ENCODE peak calls at places on chromosome 18, in eight cellular contexts. One of them, this sample, is unnamed.

GRCh38 chr18:32301976-32302743 is 112.3 kb downstream of the MEP1B start:
- DNase-seq in stimulated activated CD8-positive, alpha-beta memory T cell treated with anti-CD3 and anti-CD28 coated beads, Interleukin-15, amount 100 ng/mL, for 4 hours: no peak
- DNase-seq in activated CD8-positive, alpha-beta memory T cell treated with anti-CD3 and anti-CD28 coated beads for 48 hours: no peak
- DNase-seq in activated T-helper 1 cell treated with anti-CD3 and anti-CD28 coated beads, Interleukin-2, amount 50 U/mL, for 16 hours: no peak
- DNase-seq in stimulated activated naive CD4-positive, alpha-beta T cell: no peak
- DNase-seq in glutamatergic neuron: no peak
- DNase-seq in D341Med: no peak
- DNase-seq in tibial artery: no peak
- DNase-seq in this sample: no peak

GRCh38 chr18:63528863-63529492 is 13.2 kb upstream of the SERPINB12 start:
- DNase-seq in stimulated activated CD8-positive, alpha-beta memory T cell treated with anti-CD3 and anti-CD28 coated beads, Interleukin-15, amount 100 ng/mL, for 4 hours: no peak
- DNase-seq in activated CD8-positive, alpha-beta memory T cell treated with anti-CD3 and anti-CD28 coated beads for 48 hours: no peak
- DNase-seq in activated T-helper 1 cell treated with anti-CD3 and anti-CD28 coated beads, Interleukin-2, amount 50 U/mL, for 16 hours: no peak
- DNase-seq in stimulated activated naive CD4-positive, alpha-beta T cell: no peak
- DNase-seq in glutamatergic neuron: no peak
- DNase-seq in D341Med: no peak
- DNase-seq in tibial artery: no peak
- DNase-seq in this sample: no peak

GRCh38 chr18:51480562-51481261 is 283.2 kb upstream of the MEX3C start:
- DNase-seq in stimulated activated CD8-positive, alpha-beta memory T cell treated with anti-CD3 and anti-CD28 coated beads, Interleukin-15, amount 100 ng/mL, for 4 hours: no peak
- DNase-seq in activated CD8-positive, alpha-beta memory T cell treated with anti-CD3 and anti-CD28 coated beads for 48 hours: no peak
- DNase-seq in activated T-helper 1 cell treated with anti-CD3 and anti-CD28 coated beads, Interleukin-2, amount 50 U/mL, for 16 hours: no peak
- DNase-seq in stimulated activated naive CD4-positive, alpha-beta T cell: no peak
- DNase-seq in glutamatergic neuron: no peak
- DNase-seq in D341Med: no peak
- DNase-seq in tibial artery: no peak
- DNase-seq in this sample: no peak

GRCh38 chr18:31450409-31450808 is 2.9 kb downstream of the DSG3 start:
- DNase-seq in stimulated activated CD8-positive, alpha-beta memory T cell treated with anti-CD3 and anti-CD28 coated beads, Interleukin-15, amount 100 ng/mL, for 4 hours: no peak
- DNase-seq in activated CD8-positive, alpha-beta memory T cell treated with anti-CD3 and anti-CD28 coated beads for 48 hours: no peak
- DNase-seq in activated T-helper 1 cell treated with anti-CD3 and anti-CD28 coated beads, Interleukin-2, amount 50 U/mL, for 16 hours: no peak
- DNase-seq in stimulated activated naive CD4-positive, alpha-beta T cell: no peak
- DNase-seq in glutamatergic neuron: no peak
- DNase-seq in D341Med: no peak
- DNase-seq in tibial artery: no peak
- DNase-seq in this sample: no peak

GRCh38 chr18:70457788-70458187 is 168.9 kb downstream of the SOCS6 start:
- DNase-seq in stimulated activated CD8-positive, alpha-beta memory T cell treated with anti-CD3 and anti-CD28 coated beads, Interleukin-15, amount 100 ng/mL, for 4 hours: no peak
- DNase-seq in activated CD8-positive, alpha-beta memory T cell treated with anti-CD3 and anti-CD28 coated beads for 48 hours: no peak
- DNase-seq in activated T-helper 1 cell treated with anti-CD3 and anti-CD28 coated beads, Interleukin-2, amount 50 U/mL, for 16 hours: no peak
- DNase-seq in stimulated activated naive CD4-positive, alpha-beta T cell: no peak
- DNase-seq in glutamatergic neuron: no peak
- DNase-seq in D341Med: no peak
- DNase-seq in tibial artery: no peak
- DNase-seq in this sample: no peak

GRCh38 chr18:78492064-78492812 is 487.4 kb upstream of the SALL3 start:
- DNase-seq in stimulated activated CD8-positive, alpha-beta memory T cell treated with anti-CD3 and anti-CD28 coated beads, Interleukin-15, amount 100 ng/mL, for 4 hours: no peak
- DNase-seq in activated CD8-positive, alpha-beta memory T cell treated with anti-CD3 and anti-CD28 coated beads for 48 hours: no peak
- DNase-seq in activated T-helper 1 cell treated with anti-CD3 and anti-CD28 coated beads, Interleukin-2, amount 50 U/mL, for 16 hours: no peak
- DNase-seq in stimulated activated naive CD4-positive, alpha-beta T cell: no peak
- DNase-seq in glutamatergic neuron: no peak
- DNase-seq in D341Med: no peak
- DNase-seq in tibial artery: no peak
- DNase-seq in this sample: no peak

GRCh38 chr18:8536922-8537321 is 72.3 kb upstream of the RAB12 start:
- DNase-seq in stimulated activated CD8-positive, alpha-beta memory T cell treated with anti-CD3 and anti-CD28 coated beads, Interleukin-15, amount 100 ng/mL, for 4 hours: no peak
- DNase-seq in activated CD8-positive, alpha-beta memory T cell treated with anti-CD3 and anti-CD28 coated beads for 48 hours: no peak
- DNase-seq in activated T-helper 1 cell treated with anti-CD3 and anti-CD28 coated beads, Interleukin-2, amount 50 U/mL, for 16 hours: no peak
- DNase-seq in stimulated activated naive CD4-positive, alpha-beta T cell: no peak
- DNase-seq in glutamatergic neuron: no peak
- DNase-seq in D341Med: no peak
- DNase-seq in tibial artery: no peak
- DNase-seq in this sample: no peak

GRCh38 chr18:77197073-77197472 is 52.6 kb upstream of the GALR1 start:
- DNase-seq in stimulated activated CD8-positive, alpha-beta memory T cell treated with anti-CD3 and anti-CD28 coated beads, Interleukin-15, amount 100 ng/mL, for 4 hours: no peak
- DNase-seq in activated CD8-positive, alpha-beta memory T cell treated with anti-CD3 and anti-CD28 coated beads for 48 hours: no peak
- DNase-seq in activated T-helper 1 cell treated with anti-CD3 and anti-CD28 coated beads, Interleukin-2, amount 50 U/mL, for 16 hours: no peak
- DNase-seq in stimulated activated naive CD4-positive, alpha-beta T cell: no peak
- DNase-seq in glutamatergic neuron: no peak
- DNase-seq in D341Med: no peak
- DNase-seq in tibial artery: no peak
- DNase-seq in this sample: no peak

GRCh38 chr18:41121116-41121826 is 833.8 kb upstream of the PIK3C3 start:
- DNase-seq in stimulated activated CD8-positive, alpha-beta memory T cell treated with anti-CD3 and anti-CD28 coated beads, Interleukin-15, amount 100 ng/mL, for 4 hours: no peak
- DNase-seq in activated CD8-positive, alpha-beta memory T cell treated with anti-CD3 and anti-CD28 coated beads for 48 hours: no peak
- DNase-seq in activated T-helper 1 cell treated with anti-CD3 and anti-CD28 coated beads, Interleukin-2, amount 50 U/mL, for 16 hours: no peak
- DNase-seq in stimulated activated naive CD4-positive, alpha-beta T cell: no peak
- DNase-seq in glutamatergic neuron: no peak
- DNase-seq in D341Med: no peak
- DNase-seq in tibial artery: no peak
- DNase-seq in this sample: no peak

GRCh38 chr18:77250501-77250925 is 865 bp downstream of the GALR1 start:
- DNase-seq in stimulated activated CD8-positive, alpha-beta memory T cell treated with anti-CD3 and anti-CD28 coated beads, Interleukin-15, amount 100 ng/mL, for 4 hours: no peak
- DNase-seq in activated CD8-positive, alpha-beta memory T cell treated with anti-CD3 and anti-CD28 coated beads for 48 hours: no peak
- DNase-seq in activated T-helper 1 cell treated with anti-CD3 and anti-CD28 coated beads, Interleukin-2, amount 50 U/mL, for 16 hours: no peak
- DNase-seq in stimulated activated naive CD4-positive, alpha-beta T cell: no peak
- DNase-seq in glutamatergic neuron: peak
- DNase-seq in D341Med: no peak
- DNase-seq in tibial artery: no peak
- DNase-seq in this sample: no peak

GRCh38 chr18:77053616-77054287 is 78.8 kb downstream of the MBP start:
- DNase-seq in stimulated activated CD8-positive, alpha-beta memory T cell treated with anti-CD3 and anti-CD28 coated beads, Interleukin-15, amount 100 ng/mL, for 4 hours: no peak
- DNase-seq in activated CD8-positive, alpha-beta memory T cell treated with anti-CD3 and anti-CD28 coated beads for 48 hours: no peak
- DNase-seq in activated T-helper 1 cell treated with anti-CD3 and anti-CD28 coated beads, Interleukin-2, amount 50 U/mL, for 16 hours: no peak
- DNase-seq in stimulated activated naive CD4-positive, alpha-beta T cell: no peak
- DNase-seq in glutamatergic neuron: no peak
- DNase-seq in D341Med: no peak
- DNase-seq in tibial artery: no peak
- DNase-seq in this sample: peak

GRCh38 chr18:58934356-58934755 is 69.7 kb downstream of the ZNF532 start:
- DNase-seq in stimulated activated CD8-positive, alpha-beta memory T cell treated with anti-CD3 and anti-CD28 coated beads, Interleukin-15, amount 100 ng/mL, for 4 hours: no peak
- DNase-seq in activated CD8-positive, alpha-beta memory T cell treated with anti-CD3 and anti-CD28 coated beads for 48 hours: no peak
- DNase-seq in activated T-helper 1 cell treated with anti-CD3 and anti-CD28 coated beads, Interleukin-2, amount 50 U/mL, for 16 hours: no peak
- DNase-seq in stimulated activated naive CD4-positive, alpha-beta T cell: no peak
- DNase-seq in glutamatergic neuron: peak
- DNase-seq in D341Med: no peak
- DNase-seq in tibial artery: no peak
- DNase-seq in this sample: no peak

GRCh38 chr18:79905389-79905911 is 46.0 kb downstream of the SLC66A2 start:
- DNase-seq in stimulated activated CD8-positive, alpha-beta memory T cell treated with anti-CD3 and anti-CD28 coated beads, Interleukin-15, amount 100 ng/mL, for 4 hours: no peak
- DNase-seq in activated CD8-positive, alpha-beta memory T cell treated with anti-CD3 and anti-CD28 coated beads for 48 hours: no peak
- DNase-seq in activated T-helper 1 cell treated with anti-CD3 and anti-CD28 coated beads, Interleukin-2, amount 50 U/mL, for 16 hours: no peak
- DNase-seq in stimulated activated naive CD4-positive, alpha-beta T cell: no peak
- DNase-seq in glutamatergic neuron: no peak
- DNase-seq in D341Med: peak
- DNase-seq in tibial artery: peak
- DNase-seq in this sample: no peak

GRCh38 chr18:50981381-50981780 is 13.5 kb downstream of the ELAC1 start:
- DNase-seq in stimulated activated CD8-positive, alpha-beta memory T cell treated with anti-CD3 and anti-CD28 coated beads, Interleukin-15, amount 100 ng/mL, for 4 hours: no peak
- DNase-seq in activated CD8-positive, alpha-beta memory T cell treated with anti-CD3 and anti-CD28 coated beads for 48 hours: no peak
- DNase-seq in activated T-helper 1 cell treated with anti-CD3 and anti-CD28 coated beads, Interleukin-2, amount 50 U/mL, for 16 hours: no peak
- DNase-seq in stimulated activated naive CD4-positive, alpha-beta T cell: no peak
- DNase-seq in glutamatergic neuron: no peak
- DNase-seq in D341Med: no peak
- DNase-seq in tibial artery: no peak
- DNase-seq in this sample: no peak

GRCh38 chr18:47895565-47896250 is 34.8 kb downstream of the SMAD2 start:
- DNase-seq in stimulated activated CD8-positive, alpha-beta memory T cell treated with anti-CD3 and anti-CD28 coated beads, Interleukin-15, amount 100 ng/mL, for 4 hours: no peak
- DNase-seq in activated CD8-positive, alpha-beta memory T cell treated with anti-CD3 and anti-CD28 coated beads for 48 hours: no peak
- DNase-seq in activated T-helper 1 cell treated with anti-CD3 and anti-CD28 coated beads, Interleukin-2, amount 50 U/mL, for 16 hours: no peak
- DNase-seq in stimulated activated naive CD4-positive, alpha-beta T cell: no peak
- DNase-seq in glutamatergic neuron: no peak
- DNase-seq in D341Med: no peak
- DNase-seq in tibial artery: no peak
- DNase-seq in this sample: no peak

GRCh38 chr18:59874166-59874565 is 25.6 kb upstream of the PMAIP1 start:
- DNase-seq in stimulated activated CD8-positive, alpha-beta memory T cell treated with anti-CD3 and anti-CD28 coated beads, Interleukin-15, amount 100 ng/mL, for 4 hours: no peak
- DNase-seq in activated CD8-positive, alpha-beta memory T cell treated with anti-CD3 and anti-CD28 coated beads for 48 hours: no peak
- DNase-seq in activated T-helper 1 cell treated with anti-CD3 and anti-CD28 coated beads, Interleukin-2, amount 50 U/mL, for 16 hours: no peak
- DNase-seq in stimulated activated naive CD4-positive, alpha-beta T cell: no peak
- DNase-seq in glutamatergic neuron: no peak
- DNase-seq in D341Med: no peak
- DNase-seq in tibial artery: no peak
- DNase-seq in this sample: no peak

GRCh38 chr18:54119524-54120019 is 104.9 kb downstream of the MBD2 start:
- DNase-seq in stimulated activated CD8-positive, alpha-beta memory T cell treated with anti-CD3 and anti-CD28 coated beads, Interleukin-15, amount 100 ng/mL, for 4 hours: no peak
- DNase-seq in activated CD8-positive, alpha-beta memory T cell treated with anti-CD3 and anti-CD28 coated beads for 48 hours: no peak
- DNase-seq in activated T-helper 1 cell treated with anti-CD3 and anti-CD28 coated beads, Interleukin-2, amount 50 U/mL, for 16 hours: no peak
- DNase-seq in stimulated activated naive CD4-positive, alpha-beta T cell: peak
- DNase-seq in glutamatergic neuron: no peak
- DNase-seq in D341Med: peak
- DNase-seq in tibial artery: no peak
- DNase-seq in this sample: no peak

GRCh38 chr18:35441857-35442595 is 55.7 kb downstream of the INO80C start:
- DNase-seq in stimulated activated CD8-positive, alpha-beta memory T cell treated with anti-CD3 and anti-CD28 coated beads, Interleukin-15, amount 100 ng/mL, for 4 hours: no peak
- DNase-seq in activated CD8-positive, alpha-beta memory T cell treated with anti-CD3 and anti-CD28 coated beads for 48 hours: no peak
- DNase-seq in activated T-helper 1 cell treated with anti-CD3 and anti-CD28 coated beads, Interleukin-2, amount 50 U/mL, for 16 hours: no peak
- DNase-seq in stimulated activated naive CD4-positive, alpha-beta T cell: no peak
- DNase-seq in glutamatergic neuron: no peak
- DNase-seq in D341Med: no peak
- DNase-seq in tibial artery: no peak
- DNase-seq in this sample: no peak

GRCh38 chr18:55582325-55582724 is 5.7 kb downstream of the TCF4 start:
- DNase-seq in stimulated activated CD8-positive, alpha-beta memory T cell treated with anti-CD3 and anti-CD28 coated beads, Interleukin-15, amount 100 ng/mL, for 4 hours: no peak
- DNase-seq in activated CD8-positive, alpha-beta memory T cell treated with anti-CD3 and anti-CD28 coated beads for 48 hours: no peak
- DNase-seq in activated T-helper 1 cell treated with anti-CD3 and anti-CD28 coated beads, Interleukin-2, amount 50 U/mL, for 16 hours: no peak
- DNase-seq in stimulated activated naive CD4-positive, alpha-beta T cell: no peak
- DNase-seq in glutamatergic neuron: no peak
- DNase-seq in D341Med: no peak
- DNase-seq in tibial artery: no peak
- DNase-seq in this sample: no peak

GRCh38 chr18:12317664-12318333 is 9.8 kb downstream of the TUBB6 start:
- DNase-seq in stimulated activated CD8-positive, alpha-beta memory T cell treated with anti-CD3 and anti-CD28 coated beads, Interleukin-15, amount 100 ng/mL, for 4 hours: no peak
- DNase-seq in activated CD8-positive, alpha-beta memory T cell treated with anti-CD3 and anti-CD28 coated beads for 48 hours: no peak
- DNase-seq in activated T-helper 1 cell treated with anti-CD3 and anti-CD28 coated beads, Interleukin-2, amount 50 U/mL, for 16 hours: no peak
- DNase-seq in stimulated activated naive CD4-positive, alpha-beta T cell: no peak
- DNase-seq in glutamatergic neuron: no peak
- DNase-seq in D341Med: no peak
- DNase-seq in tibial artery: no peak
- DNase-seq in this sample: no peak

GRCh38 chr18:35172451-35173035 is 68.3 kb upstream of the ZNF397 start:
- DNase-seq in stimulated activated CD8-positive, alpha-beta memory T cell treated with anti-CD3 and anti-CD28 coated beads, Interleukin-15, amount 100 ng/mL, for 4 hours: no peak
- DNase-seq in activated CD8-positive, alpha-beta memory T cell treated with anti-CD3 and anti-CD28 coated beads for 48 hours: no peak
- DNase-seq in activated T-helper 1 cell treated with anti-CD3 and anti-CD28 coated beads, Interleukin-2, amount 50 U/mL, for 16 hours: no peak
- DNase-seq in stimulated activated naive CD4-positive, alpha-beta T cell: no peak
- DNase-seq in glutamatergic neuron: no peak
- DNase-seq in D341Med: peak
- DNase-seq in tibial artery: no peak
- DNase-seq in this sample: no peak

GRCh38 chr18:7168408-7168807 is 50.8 kb upstream of the LAMA1 start:
- DNase-seq in stimulated activated CD8-positive, alpha-beta memory T cell treated with anti-CD3 and anti-CD28 coated beads, Interleukin-15, amount 100 ng/mL, for 4 hours: no peak
- DNase-seq in activated CD8-positive, alpha-beta memory T cell treated with anti-CD3 and anti-CD28 coated beads for 48 hours: no peak
- DNase-seq in activated T-helper 1 cell treated with anti-CD3 and anti-CD28 coated beads, Interleukin-2, amount 50 U/mL, for 16 hours: no peak
- DNase-seq in stimulated activated naive CD4-positive, alpha-beta T cell: no peak
- DNase-seq in glutamatergic neuron: no peak
- DNase-seq in D341Med: no peak
- DNase-seq in tibial artery: no peak
- DNase-seq in this sample: no peak

GRCh38 chr18:21777814-21778213 is 37.2 kb downstream of the MIB1 start:
- DNase-seq in stimulated activated CD8-positive, alpha-beta memory T cell treated with anti-CD3 and anti-CD28 coated beads, Interleukin-15, amount 100 ng/mL, for 4 hours: no peak
- DNase-seq in activated CD8-positive, alpha-beta memory T cell treated with anti-CD3 and anti-CD28 coated beads for 48 hours: no peak
- DNase-seq in activated T-helper 1 cell treated with anti-CD3 and anti-CD28 coated beads, Interleukin-2, amount 50 U/mL, for 16 hours: no peak
- DNase-seq in stimulated activated naive CD4-positive, alpha-beta T cell: no peak
- DNase-seq in glutamatergic neuron: no peak
- DNase-seq in D341Med: no peak
- DNase-seq in tibial artery: no peak
- DNase-seq in this sample: no peak

GRCh38 chr18:4204151-4204720 is 250.9 kb downstream of the DLGAP1 start:
- DNase-seq in stimulated activated CD8-positive, alpha-beta memory T cell treated with anti-CD3 and anti-CD28 coated beads, Interleukin-15, amount 100 ng/mL, for 4 hours: no peak
- DNase-seq in activated CD8-positive, alpha-beta memory T cell treated with anti-CD3 and anti-CD28 coated beads for 48 hours: no peak
- DNase-seq in activated T-helper 1 cell treated with anti-CD3 and anti-CD28 coated beads, Interleukin-2, amount 50 U/mL, for 16 hours: no peak
- DNase-seq in stimulated activated naive CD4-positive, alpha-beta T cell: no peak
- DNase-seq in glutamatergic neuron: no peak
- DNase-seq in D341Med: no peak
- DNase-seq in tibial artery: no peak
- DNase-seq in this sample: no peak

GRCh38 chr18:9765505-9765904 is 57.4 kb downstream of the RAB31 start:
- DNase-seq in stimulated activated CD8-positive, alpha-beta memory T cell treated with anti-CD3 and anti-CD28 coated beads, Interleukin-15, amount 100 ng/mL, for 4 hours: no peak
- DNase-seq in activated CD8-positive, alpha-beta memory T cell treated with anti-CD3 and anti-CD28 coated beads for 48 hours: no peak
- DNase-seq in activated T-helper 1 cell treated with anti-CD3 and anti-CD28 coated beads, Interleukin-2, amount 50 U/mL, for 16 hours: no peak
- DNase-seq in stimulated activated naive CD4-positive, alpha-beta T cell: no peak
- DNase-seq in glutamatergic neuron: no peak
- DNase-seq in D341Med: no peak
- DNase-seq in tibial artery: no peak
- DNase-seq in this sample: no peak

GRCh38 chr18:60277855-60278480 is 94.6 kb downstream of the MC4R start:
- DNase-seq in stimulated activated CD8-positive, alpha-beta memory T cell treated with anti-CD3 and anti-CD28 coated beads, Interleukin-15, amount 100 ng/mL, for 4 hours: no peak
- DNase-seq in activated CD8-positive, alpha-beta memory T cell treated with anti-CD3 and anti-CD28 coated beads for 48 hours: no peak
- DNase-seq in activated T-helper 1 cell treated with anti-CD3 and anti-CD28 coated beads, Interleukin-2, amount 50 U/mL, for 16 hours: no peak
- DNase-seq in stimulated activated naive CD4-positive, alpha-beta T cell: no peak
- DNase-seq in glutamatergic neuron: no peak
- DNase-seq in D341Med: no peak
- DNase-seq in tibial artery: no peak
- DNase-seq in this sample: no peak

GRCh38 chr18:51236225-51236624 is 38.7 kb upstream of the MEX3C start:
- DNase-seq in stimulated activated CD8-positive, alpha-beta memory T cell treated with anti-CD3 and anti-CD28 coated beads, Interleukin-15, amount 100 ng/mL, for 4 hours: no peak
- DNase-seq in activated CD8-positive, alpha-beta memory T cell treated with anti-CD3 and anti-CD28 coated beads for 48 hours: no peak
- DNase-seq in activated T-helper 1 cell treated with anti-CD3 and anti-CD28 coated beads, Interleukin-2, amount 50 U/mL, for 16 hours: no peak
- DNase-seq in stimulated activated naive CD4-positive, alpha-beta T cell: no peak
- DNase-seq in glutamatergic neuron: no peak
- DNase-seq in D341Med: no peak
- DNase-seq in tibial artery: no peak
- DNase-seq in this sample: no peak

GRCh38 chr18:36572135-36572856 is 256.5 kb downstream of the TPGS2 start:
- DNase-seq in stimulated activated CD8-positive, alpha-beta memory T cell treated with anti-CD3 and anti-CD28 coated beads, Interleukin-15, amount 100 ng/mL, for 4 hours: no peak
- DNase-seq in activated CD8-positive, alpha-beta memory T cell treated with anti-CD3 and anti-CD28 coated beads for 48 hours: no peak
- DNase-seq in activated T-helper 1 cell treated with anti-CD3 and anti-CD28 coated beads, Interleukin-2, amount 50 U/mL, for 16 hours: no peak
- DNase-seq in stimulated activated naive CD4-positive, alpha-beta T cell: no peak
- DNase-seq in glutamatergic neuron: peak
- DNase-seq in D341Med: peak
- DNase-seq in tibial artery: peak
- DNase-seq in this sample: no peak

GRCh38 chr18:65235966-65236634 is 514.7 kb upstream of the CDH7 start:
- DNase-seq in stimulated activated CD8-positive, alpha-beta memory T cell treated with anti-CD3 and anti-CD28 coated beads, Interleukin-15, amount 100 ng/mL, for 4 hours: no peak
- DNase-seq in activated CD8-positive, alpha-beta memory T cell treated with anti-CD3 and anti-CD28 coated beads for 48 hours: no peak
- DNase-seq in activated T-helper 1 cell treated with anti-CD3 and anti-CD28 coated beads, Interleukin-2, amount 50 U/mL, for 16 hours: no peak
- DNase-seq in stimulated activated naive CD4-positive, alpha-beta T cell: no peak
- DNase-seq in glutamatergic neuron: peak
- DNase-seq in D341Med: no peak
- DNase-seq in tibial artery: no peak
- DNase-seq in this sample: no peak

GRCh38 chr18:21826196-21826595 is 85.6 kb downstream of the MIB1 start:
- DNase-seq in stimulated activated CD8-positive, alpha-beta memory T cell treated with anti-CD3 and anti-CD28 coated beads, Interleukin-15, amount 100 ng/mL, for 4 hours: no peak
- DNase-seq in activated CD8-positive, alpha-beta memory T cell treated with anti-CD3 and anti-CD28 coated beads for 48 hours: no peak
- DNase-seq in activated T-helper 1 cell treated with anti-CD3 and anti-CD28 coated beads, Interleukin-2, amount 50 U/mL, for 16 hours: no peak
- DNase-seq in stimulated activated naive CD4-positive, alpha-beta T cell: no peak
- DNase-seq in glutamatergic neuron: no peak
- DNase-seq in D341Med: no peak
- DNase-seq in tibial artery: no peak
- DNase-seq in this sample: no peak

GRCh38 chr18:28114472-28114871 is 62.5 kb downstream of the CDH2 start:
- DNase-seq in stimulated activated CD8-positive, alpha-beta memory T cell treated with anti-CD3 and anti-CD28 coated beads, Interleukin-15, amount 100 ng/mL, for 4 hours: no peak
- DNase-seq in activated CD8-positive, alpha-beta memory T cell treated with anti-CD3 and anti-CD28 coated beads for 48 hours: no peak
- DNase-seq in activated T-helper 1 cell treated with anti-CD3 and anti-CD28 coated beads, Interleukin-2, amount 50 U/mL, for 16 hours: no peak
- DNase-seq in stimulated activated naive CD4-positive, alpha-beta T cell: no peak
- DNase-seq in glutamatergic neuron: no peak
- DNase-seq in D341Med: no peak
- DNase-seq in tibial artery: no peak
- DNase-seq in this sample: no peak

GRCh38 chr18:21453512-21453862 is 147.0 kb downstream of the ESCO1 start:
- DNase-seq in stimulated activated CD8-positive, alpha-beta memory T cell treated with anti-CD3 and anti-CD28 coated beads, Interleukin-15, amount 100 ng/mL, for 4 hours: no peak
- DNase-seq in activated CD8-positive, alpha-beta memory T cell treated with anti-CD3 and anti-CD28 coated beads for 48 hours: no peak
- DNase-seq in activated T-helper 1 cell treated with anti-CD3 and anti-CD28 coated beads, Interleukin-2, amount 50 U/mL, for 16 hours: no peak
- DNase-seq in stimulated activated naive CD4-positive, alpha-beta T cell: no peak
- DNase-seq in glutamatergic neuron: no peak
- DNase-seq in D341Med: no peak
- DNase-seq in tibial artery: no peak
- DNase-seq in this sample: no peak

GRCh38 chr18:44943201-44943881 is 262.7 kb downstream of the SETBP1 start:
- DNase-seq in stimulated activated CD8-positive, alpha-beta memory T cell treated with anti-CD3 and anti-CD28 coated beads, Interleukin-15, amount 100 ng/mL, for 4 hours: no peak
- DNase-seq in activated CD8-positive, alpha-beta memory T cell treated with anti-CD3 and anti-CD28 coated beads for 48 hours: no peak
- DNase-seq in activated T-helper 1 cell treated with anti-CD3 and anti-CD28 coated beads, Interleukin-2, amount 50 U/mL, for 16 hours: no peak
- DNase-seq in stimulated activated naive CD4-positive, alpha-beta T cell: no peak
- DNase-seq in glutamatergic neuron: no peak
- DNase-seq in D341Med: no peak
- DNase-seq in tibial artery: no peak
- DNase-seq in this sample: no peak

GRCh38 chr18:33020877-33021276 is 248.1 kb upstream of the KLHL14 start:
- DNase-seq in stimulated activated CD8-positive, alpha-beta memory T cell treated with anti-CD3 and anti-CD28 coated beads, Interleukin-15, amount 100 ng/mL, for 4 hours: no peak
- DNase-seq in activated CD8-positive, alpha-beta memory T cell treated with anti-CD3 and anti-CD28 coated beads for 48 hours: no peak
- DNase-seq in activated T-helper 1 cell treated with anti-CD3 and anti-CD28 coated beads, Interleukin-2, amount 50 U/mL, for 16 hours: no peak
- DNase-seq in stimulated activated naive CD4-positive, alpha-beta T cell: no peak
- DNase-seq in glutamatergic neuron: no peak
- DNase-seq in D341Med: no peak
- DNase-seq in tibial artery: no peak
- DNase-seq in this sample: no peak